ENCODE peak calls at places on chromosome 21, in eight cellular contexts. O is NCI-H226; H is NCI-H2081; V is C1 segment of cervical spinal cord; R is head of caudate nucleus; B is ELF-1; Y is stimulated activated CD4-positive, alpha-beta T cell treated with anti-CD3 and anti-CD28 coated beads, Interleukin-4, amount 100 ng/mL, for 48 hours; X is transverse colon. Z is an unnamed sample.

GRCh38 chr21:33259428-33259827 is 6.7 kb upstream of the IL10RB start:
- DNase-seq in O (peak), H (no peak), V (no peak), R (no peak), B (no peak), Y (no peak), X (no peak), Z (peak)

GRCh38 chr21:45417951-45418300 is 13.0 kb downstream of the COL18A1 start:
- DNase-seq in O (no peak), H (no peak), V (no peak), R (no peak), B (peak), Y (no peak), X (no peak), Z (no peak)

GRCh38 chr21:45847870-45848269 is 133.7 kb upstream of the COL6A1 start:
- DNase-seq in O (no peak), H (no peak), V (no peak), R (no peak), B (no peak), Y (no peak), X (no peak), Z (no peak)

GRCh38 chr21:15617968-15618367 is 111.8 kb upstream of the USP25 start:
- DNase-seq in O (peak), H (no peak), V (no peak), R (no peak), B (no peak), Y (no peak), X (no peak), Z (peak)

GRCh38 chr21:35336534-35336933 is 287.4 kb upstream of the RUNX1 start:
- DNase-seq in O (no peak), H (no peak), V (no peak), R (no peak), B (no peak), Y (no peak), X (no peak), Z (no peak)

GRCh38 chr21:25094695-25095094 is 512.6 kb downstream of the MRPL39 start:
- DNase-seq in O (no peak), H (no peak), V (no peak), R (no peak), B (no peak), Y (no peak), X (no peak), Z (no peak)

GRCh38 chr21:40795313-40795712 is 51.6 kb downstream of the DSCAM start:
- DNase-seq in O (no peak), H (no peak), V (no peak), R (no peak), B (no peak), Y (no peak), X (no peak), Z (no peak)

GRCh38 chr21:32022141-32022540 is 149.3 kb downstream of the HUNK start:
- DNase-seq in O (no peak), H (no peak), V (no peak), R (no peak), B (no peak), Y (no peak), X (no peak), Z (no peak)

GRCh38 chr21:31873696-31874599 is 1.1 kb downstream of the HUNK start:
- DNase-seq in O (no peak), H (peak), V (no peak), R (peak), B (peak), Y (peak), X (peak), Z (no peak)

GRCh38 chr21:17537299-17537698 is 24.5 kb downstream of the CXADR start:
- DNase-seq in O (peak), H (no peak), V (no peak), R (no peak), B (no peak), Y (no peak), X (no peak), Z (peak)

GRCh38 chr21:33441489-33442477 is 38.0 kb downstream of the TMEM50B start:
- DNase-seq in O (no peak), H (peak), V (no peak), R (no peak), B (no peak), Y (no peak), X (peak), Z (peak)